ENCODE peak calls at places on chromosomes 11 and 22, in seven cellular contexts. X is AG04450; F is suprapubic skin; M is CD8-positive, alpha-beta T cell; L is HFF-Myc; S is uterus; C is HepG2. U is an unnamed sample.

GRCh38 chr11:122140535-122140934 is 24.5 kb upstream of the BLID start:
- DNase-seq in X (peak), F (no peak), M (no peak), L (no peak), S (no peak), C (no peak), U (peak)

GRCh38 chr11:62088331-62088933 is 35.4 kb upstream of the INCENP start:
- DNase-seq in X (no peak), F (no peak), M (no peak), L (no peak), S (no peak), C (no peak), U (no peak)

GRCh38 chr11:22244986-22245592 is 52.2 kb downstream of the ANO5 start:
- DNase-seq in X (peak), F (no peak), M (peak), L (peak), S (no peak), C (peak), U (peak)

GRCh38 chr11:1883342-1884122 is 8.2 kb downstream of the PRR33 start:
- DNase-seq in X (no peak), F (no peak), M (no peak), L (no peak), S (peak), C (no peak), U (no peak)

GRCh38 chr11:62664405-62665074 is 470 bp downstream of the C11orf98 start:
- DNase-seq in X (no peak), F (no peak), M (peak), L (no peak), S (peak), C (peak), U (peak)

GRCh38 chr22:32799516-32799915 is 2.0 kb upstream of the TIMP3 start:
- DNase-seq in X (no peak), F (no peak), M (no peak), L (no peak), S (no peak), C (no peak), U (no peak)

GRCh38 chr11:118060879-118061278 is 16.0 kb upstream of the TMPRSS4 start:
- DNase-seq in X (no peak), F (peak), M (no peak), L (no peak), S (no peak), C (no peak), U (no peak)

GRCh38 chr22:26679003-26679629 is 21.7 kb downstream of the MIAT start:
- DNase-seq in X (peak), F (peak), M (peak), L (peak), S (peak), C (peak), U (peak)

GRCh38 chr11:65720237-65720934 is at the start of gene RNASEH2C:
- DNase-seq in X (peak), F (peak), M (peak), L (no peak), S (peak), C (peak), U (peak)

GRCh38 chr11:117483372-117483771 is 155.7 kb downstream of the CEP164 start:
- DNase-seq in X (no peak), F (no peak), M (no peak), L (no peak), S (no peak), C (no peak), U (no peak)

GRCh38 chr11:34492806-34493414 is 20.7 kb downstream of the ELF5 start:
- DNase-seq in X (no peak), F (no peak), M (no peak), L (peak), S (peak), C (peak), U (peak)

GRCh38 chr11:39741066-39741465 is 1718.4 kb downstream of the LRRC4C start:
- DNase-seq in X (no peak), F (no peak), M (no peak), L (no peak), S (no peak), C (no peak), U (no peak)

GRCh38 chr11:125076378-125076945 is 13.4 kb downstream of the SLC37A2 start:
- DNase-seq in X (no peak), F (no peak), M (no peak), L (no peak), S (no peak), C (no peak), U (no peak)

GRCh38 chr11:104033134-104033533 is 3.3 kb upstream of the DDI1 start:
- DNase-seq in X (peak), F (no peak), M (no peak), L (peak), S (no peak), C (peak), U (peak)

GRCh38 chr11:73412308-73412707 is 36.1 kb downstream of the RELT start:
- DNase-seq in X (no peak), F (no peak), M (no peak), L (no peak), S (no peak), C (no peak), U (no peak)

GRCh38 chr11:68099474-68100405 is 21.4 kb downstream of the CHKA start:
- DNase-seq in X (no peak), F (no peak), M (peak), L (no peak), S (peak), C (peak), U (peak)

GRCh38 chr11:27248430-27249207 is 114.4 kb downstream of the CCDC34 start:
- DNase-seq in X (no peak), F (no peak), M (no peak), L (no peak), S (no peak), C (peak), U (peak)

GRCh38 chr22:39872548-39872947 is 21.0 kb downstream of the ENTHD1 start:
- DNase-seq in X (no peak), F (no peak), M (no peak), L (no peak), S (no peak), C (no peak), U (no peak)

GRCh38 chr11:10197091-10197490 is 96.9 kb downstream of the SBF2 start:
- DNase-seq in X (no peak), F (no peak), M (no peak), L (peak), S (no peak), C (no peak), U (no peak)

GRCh38 chr11:8070417-8071101 is 10.5 kb upstream of the TUB start:
- DNase-seq in X (no peak), F (peak), M (no peak), L (no peak), S (peak), C (peak), U (peak)

GRCh38 chr22:21982338-21982965 is at the start of gene TOP3B:
- DNase-seq in X (peak), F (peak), M (peak), L (peak), S (peak), C (peak), U (peak)

GRCh38 chr22:29268511-29269229 is 602 bp downstream of the EWSR1 start:
- DNase-seq in X (peak), F (peak), M (peak), L (no peak), S (peak), C (peak), U (peak)

GRCh38 chr11:66157182-66157864 is 87.3 kb downstream of the PACS1 start:
- DNase-seq in X (no peak), F (no peak), M (no peak), L (no peak), S (no peak), C (no peak), U (peak)

GRCh38 chr11:82867495-82868082 is 32.6 kb downstream of the PRCP start:
- DNase-seq in X (peak), F (peak), M (peak), L (peak), S (peak), C (peak), U (peak)

GRCh38 chr11:19577391-19577831 is 135.2 kb upstream of the NAV2 start:
- DNase-seq in X (no peak), F (no peak), M (no peak), L (no peak), S (peak), C (no peak), U (peak)

GRCh38 chr22:37454857-37455686 is 27.8 kb upstream of the ELFN2 start:
- DNase-seq in X (no peak), F (no peak), M (no peak), L (no peak), S (no peak), C (peak), U (peak)

GRCh38 chr11:44831605-44832394 is 105.0 kb downstream of the TSPAN18 start:
- DNase-seq in X (no peak), F (no peak), M (no peak), L (no peak), S (no peak), C (no peak), U (no peak)

GRCh38 chr22:22918297-22918965 is 30.8 kb downstream of the IGLL5 start:
- DNase-seq in X (no peak), F (no peak), M (no peak), L (no peak), S (no peak), C (no peak), U (no peak)

GRCh38 chr11:102791271-102792036 is 6.5 kb downstream of the MMP1 start:
- DNase-seq in X (no peak), F (no peak), M (no peak), L (no peak), S (no peak), C (no peak), U (no peak)

GRCh38 chr22:31155425-31155824 is 4.6 kb upstream of the RNF185 start:
- DNase-seq in X (peak), F (no peak), M (no peak), L (no peak), S (no peak), C (no peak), U (peak)

GRCh38 chr11:1747753-1748466 is 2.5 kb downstream of the IFITM10 start:
- DNase-seq in X (no peak), F (peak), M (no peak), L (no peak), S (no peak), C (no peak), U (no peak)

GRCh38 chr22:42444060-42444904 is 12.1 kb upstream of the NFAM1 start:
- DNase-seq in X (peak), F (peak), M (peak), L (peak), S (peak), C (peak), U (peak)

GRCh38 chr11:125072210-125072960 is 9.3 kb downstream of the SLC37A2 start:
- DNase-seq in X (no peak), F (no peak), M (no peak), L (no peak), S (no peak), C (peak), U (no peak)

GRCh38 chr11:83521647-83522596 is 235.8 kb upstream of the CCDC90B start:
- DNase-seq in X (no peak), F (no peak), M (no peak), L (no peak), S (no peak), C (peak), U (peak)

GRCh38 chr22:20413217-20414058 is 19.5 kb downstream of the ZNF74 start:
- DNase-seq in X (no peak), F (peak), M (no peak), L (no peak), S (no peak), C (no peak), U (no peak)

GRCh38 chr11:60786811-60787567 is 1.9 kb downstream of the MS4A10 start:
- DNase-seq in X (peak), F (peak), M (no peak), L (peak), S (peak), C (no peak), U (peak)

GRCh38 chr11:110297082-110297725 is 790 bp upstream of the RDX start:
- DNase-seq in X (no peak), F (no peak), M (no peak), L (no peak), S (no peak), C (peak), U (no peak)

GRCh38 chr11:12540075-12540685 is 134.0 kb upstream of the TEAD1 start:
- DNase-seq in X (no peak), F (no peak), M (no peak), L (no peak), S (peak), C (no peak), U (peak)

GRCh38 chr11:12542186-12542935 is 131.9 kb upstream of the TEAD1 start:
- DNase-seq in X (no peak), F (no peak), M (no peak), L (no peak), S (no peak), C (no peak), U (no peak)

GRCh38 chr11:12539570-12539969 is 134.7 kb upstream of the TEAD1 start:
- DNase-seq in X (peak), F (no peak), M (no peak), L (peak), S (peak), C (no peak), U (peak)

GRCh38 chr11:12541588-12542151 is 132.6 kb upstream of the TEAD1 start:
- DNase-seq in X (no peak), F (no peak), M (no peak), L (no peak), S (no peak), C (no peak), U (no peak)

GRCh38 chr11:12540913-12541587 is 133.2 kb upstream of the TEAD1 start:
- DNase-seq in X (peak), F (no peak), M (no peak), L (no peak), S (peak), C (no peak), U (peak)
- TF ChIP-seq CTCF in X (peak), F (peak), M (no peak), L (peak), S (no peak), C (no peak), U (peak)

GRCh38 chr22:49534386-49534785 is 293.3 kb downstream of the BRD1 start:
- DNase-seq in X (no peak), F (peak), M (no peak), L (no peak), S (no peak), C (no peak), U (no peak)

GRCh38 chr22:49535126-49535525 is 292.5 kb downstream of the BRD1 start:
- DNase-seq in X (no peak), F (peak), M (no peak), L (no peak), S (no peak), C (no peak), U (no peak)

GRCh38 chr22:49533886-49534285 is 293.8 kb downstream of the BRD1 start:
- DNase-seq in X (no peak), F (peak), M (no peak), L (no peak), S (no peak), C (no peak), U (no peak)

GRCh38 chr22:49531533-49531895 is 296.2 kb downstream of the BRD1 start:
- DNase-seq in X (no peak), F (no peak), M (no peak), L (no peak), S (no peak), C (no peak), U (no peak)

DNA sequence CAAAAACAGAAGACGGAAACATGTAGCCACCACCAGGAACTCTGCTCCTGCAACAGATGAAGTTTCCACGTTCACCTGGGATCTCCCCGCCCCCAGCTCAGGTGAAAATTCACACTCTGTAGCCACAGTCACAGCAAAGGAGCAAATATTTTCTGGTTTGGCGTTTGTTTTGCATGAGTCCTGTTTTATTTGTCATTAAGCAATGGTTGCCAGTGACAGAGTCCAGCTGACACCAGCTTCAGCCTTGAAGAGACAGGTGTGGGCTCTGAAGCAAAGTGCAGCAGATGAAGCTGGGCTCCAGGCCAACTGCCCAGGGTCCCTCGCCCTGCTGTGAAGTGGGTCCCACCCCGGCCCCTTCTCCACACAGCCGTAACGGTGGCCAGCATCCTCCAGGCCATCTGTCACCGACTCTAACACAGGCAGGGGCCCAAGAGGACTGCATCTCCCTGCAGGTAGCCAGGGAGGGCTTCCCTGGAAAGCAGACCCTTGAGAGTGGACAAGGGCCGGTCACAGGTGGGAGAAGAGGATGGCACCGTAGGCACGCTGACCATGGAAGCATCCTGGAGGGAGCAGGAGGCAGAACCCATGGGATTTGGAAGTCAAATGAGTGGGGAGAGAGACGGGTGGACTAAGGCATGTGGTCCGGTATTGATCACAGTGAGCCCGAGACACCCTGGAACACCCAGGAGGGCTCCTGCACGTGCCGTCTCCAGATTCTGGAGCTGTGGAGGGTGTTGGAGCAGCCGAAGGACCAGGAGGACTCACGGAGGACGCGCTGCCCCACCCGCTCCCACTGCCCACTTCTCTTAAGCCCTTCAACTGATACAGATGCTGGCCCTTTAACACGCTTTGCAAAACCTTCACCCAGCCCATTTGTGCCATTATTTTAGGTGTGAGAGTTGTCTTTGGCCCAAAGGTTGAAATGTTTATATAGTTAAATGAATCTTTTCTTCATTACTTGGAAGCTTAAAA is 294.6 kb downstream of the BRD1 start:
- DNase-seq in X (no peak), F (peak), M (no peak), L (no peak), S (no peak), C (no peak), U (no peak)
- H3K4me3 ChIP-seq in X (no peak), F (no peak), M (no peak), L (no peak), S (no peak), C (no peak), U (no peak)

DNA sequence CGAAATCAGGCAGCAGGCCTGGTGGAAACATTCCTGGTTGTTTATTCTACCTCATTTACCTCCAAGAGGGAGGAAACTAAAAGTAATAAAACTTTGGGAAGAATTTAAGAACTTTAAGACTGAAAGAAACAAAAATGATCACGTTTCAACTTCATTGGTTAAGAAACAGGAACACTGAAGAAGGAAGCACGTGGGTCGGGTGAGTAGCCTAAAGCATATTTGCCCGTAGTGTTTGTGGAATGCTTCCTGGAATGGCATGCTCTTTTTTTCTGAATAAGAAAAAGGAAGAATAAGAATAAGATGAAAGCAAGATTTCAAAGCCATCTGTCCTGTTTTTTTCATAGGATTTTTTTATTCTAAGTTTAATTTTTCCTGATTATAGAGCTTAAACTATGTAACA is 83.1 kb downstream of the WNT11 start:
- DNase-seq in X (no peak), F (no peak), M (no peak), L (no peak), S (no peak), C (no peak), U (no peak)
- TF ChIP-seq CTCF in X (no peak), F (no peak), M (no peak), L (no peak), S (no peak), C (no peak), U (no peak)

DNA sequence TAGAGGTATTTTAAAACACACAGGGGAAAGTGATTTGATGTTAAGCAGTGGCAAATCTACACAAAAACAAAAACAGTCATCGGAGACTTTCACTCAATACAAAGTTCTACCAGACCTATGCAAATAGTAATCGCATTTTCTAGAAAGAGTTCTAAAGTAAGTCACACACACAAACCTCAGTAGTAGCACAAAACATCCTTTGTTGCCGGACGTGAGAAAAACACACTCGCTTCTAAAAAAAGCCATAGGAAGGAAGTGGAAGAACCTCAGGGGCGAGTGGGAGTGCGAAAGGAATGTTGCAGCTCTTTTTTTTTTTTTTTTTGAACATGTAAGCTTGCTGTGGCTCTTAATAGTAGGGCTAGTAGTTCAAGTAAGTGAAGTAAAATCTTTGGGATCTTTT is 88.9 kb downstream of the MAML2 start:
- DNase-seq in X (no peak), F (no peak), M (peak), L (no peak), S (no peak), C (peak), U (peak)
- H3K4me3 ChIP-seq in X (no peak), F (peak), M (peak), L (no peak), S (no peak), C (no peak), U (no peak)

DNA sequence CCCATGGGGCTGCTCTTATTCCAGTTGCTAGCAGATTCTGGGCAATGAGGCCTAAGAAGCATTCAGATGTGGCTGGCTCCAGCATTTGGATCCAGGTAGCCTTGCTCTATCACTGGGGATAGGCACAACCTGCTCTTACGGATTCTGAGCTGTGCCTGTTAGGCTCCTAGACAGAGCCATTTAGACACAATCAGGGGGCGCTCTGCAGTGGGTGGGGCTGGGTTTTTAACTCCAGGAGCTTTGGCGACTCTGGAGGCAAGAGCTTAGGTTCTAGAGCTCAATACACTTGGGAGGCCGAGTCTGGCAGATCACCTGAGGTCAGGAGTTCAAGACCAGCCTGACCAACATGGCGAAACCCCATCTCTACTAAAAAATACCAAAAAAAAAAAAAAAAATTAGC is 32.0 kb downstream of the KCNC1 start:
- DNase-seq in X (no peak), F (no peak), M (no peak), L (no peak), S (no peak), C (no peak), U (no peak)
- TF ChIP-seq CTCF in X (peak), F (no peak), M (no peak), L (no peak), S (no peak), C (no peak), U (peak)

GRCh38 chr11:85755285-85755684 is 55.7 kb downstream of the SYTL2 start:
- DNase-seq in X (no peak), F (no peak), M (peak), L (no peak), S (no peak), C (no peak), U (no peak)

GRCh38 chr11:85750646-85751045 is 60.3 kb downstream of the SYTL2 start:
- DNase-seq in X (no peak), F (no peak), M (peak), L (no peak), S (no peak), C (no peak), U (no peak)

GRCh38 chr11:85751738-85752137 is 59.2 kb downstream of the SYTL2 start:
- DNase-seq in X (no peak), F (no peak), M (no peak), L (no peak), S (no peak), C (no peak), U (no peak)

GRCh38 chr11:85752201-85752889 is 58.6 kb downstream of the SYTL2 start:
- DNase-seq in X (no peak), F (no peak), M (peak), L (no peak), S (no peak), C (no peak), U (no peak)

GRCh38 chr11:85752890-85753581 is 57.9 kb downstream of the SYTL2 start:
- DNase-seq in X (no peak), F (no peak), M (peak), L (no peak), S (peak), C (no peak), U (no peak)
- H3K4me3 ChIP-seq in X (no peak), F (no peak), M (peak), L (no peak), S (no peak), C (no peak), U (no peak)